ENCODE peak calls at places on chromosome 10, in eight cellular contexts. V is NCI-H2107, C is right atrium auricular region, I is left cardiac atrium, J is T-helper 2 cell, O is left ventricle myocardium superior, T is HEK293T, D is astrocyte. M is an unnamed sample.

GRCh38 chr10:78805176-78805575 is 263.6 kb upstream of the ZMIZ1 start:
- DNase-seq in V (no peak), C (peak), I (peak), J (no peak), O (peak), T (peak), D (peak), M (no peak)

GRCh38 chr10:116737582-116738358 is 4.6 kb downstream of the HSPA12A start:
- DNase-seq in V (no peak), C (no peak), I (no peak), J (no peak), O (no peak), T (no peak), D (no peak), M (no peak)

GRCh38 chr10:76651148-76651547 is 986.5 kb downstream of the KCNMA1 start:
- DNase-seq in V (no peak), C (no peak), I (no peak), J (no peak), O (no peak), T (no peak), D (no peak), M (no peak)

GRCh38 chr10:103452714-103453230 is 602 bp upstream of the CALHM2 start:
- DNase-seq in V (no peak), C (no peak), I (peak), J (no peak), O (no peak), T (no peak), D (no peak), M (no peak)

GRCh38 chr10:16441106-16441850 is 4.5 kb downstream of the PTER start:
- DNase-seq in V (no peak), C (no peak), I (no peak), J (no peak), O (no peak), T (no peak), D (peak), M (no peak)

GRCh38 chr10:97882142-97883091 is 32.8 kb downstream of the GOLGA7B start:
- DNase-seq in V (no peak), C (no peak), I (peak), J (no peak), O (no peak), T (no peak), D (peak), M (no peak)

GRCh38 chr10:50216418-50216817 is 34.9 kb downstream of the ASAH2 start:
- DNase-seq in V (no peak), C (no peak), I (no peak), J (no peak), O (no peak), T (no peak), D (no peak), M (no peak)

GRCh38 chr10:128018236-128018635 is 108.0 kb downstream of the MKI67 start:
- DNase-seq in V (no peak), C (no peak), I (no peak), J (no peak), O (no peak), T (no peak), D (no peak), M (no peak)

GRCh38 chr10:42551582-42552187 is 86.7 kb downstream of the ZNF33B start:
- DNase-seq in V (no peak), C (no peak), I (no peak), J (no peak), O (no peak), T (peak), D (no peak), M (no peak)

GRCh38 chr10:27801171-27801785 is 55.7 kb upstream of the MKX start:
- DNase-seq in V (no peak), C (no peak), I (no peak), J (no peak), O (no peak), T (no peak), D (no peak), M (no peak)